ENCODE peak calls at places on chromosome 1, in eight cellular contexts. I is fibroblast of lung, Q is lung, X is foreskin fibroblast, T is kidney epithelial cell, E is neural progenitor cell, J is GM23338, W is dorsolateral prefrontal cortex. N is an unnamed sample.

GRCh38 chr1:51736702-51737101 is 119.8 kb downstream of the OSBPL9 start:
- DNase-seq in W (no peak), X (peak; percentile 54), E (no peak), J (no peak), Q (no peak), I (peak; percentile 67), T (peak; percentile 75), N (no peak)

GRCh38 chr1:43441166-43441893 is 12.4 kb downstream of the HYI start:
- DNase-seq in J (no peak), X (no peak), Q (no peak), W (no peak), T (no peak), E (no peak), I (no peak), N (no peak)

GRCh38 chr1:55245781-55246180 is 30.6 kb upstream of the USP24 start:
- DNase-seq in X (peak; percentile 16), W (no peak), T (peak; percentile 4), I (no peak), J (no peak), Q (no peak), E (no peak), N (no peak)

GRCh38 chr1:183548136-183548535 is 42.1 kb downstream of the NCF2 start:
- DNase-seq in W (no peak), I (no peak), J (no peak), X (no peak), Q (no peak), E (peak; percentile 65), T (peak; percentile 19), N (no peak)

GRCh38 chr1:117026361-117026760 is 24.8 kb downstream of the CD101 start:
- DNase-seq in J (no peak), E (no peak), X (peak; percentile 22), W (no peak), Q (no peak), I (no peak), T (no peak), N (no peak)

GRCh38 chr1:67608661-67609571 is 76.1 kb upstream of the GADD45A start:
- DNase-seq in I (peak; percentile 55), T (no peak), W (no peak), Q (no peak), J (no peak), E (no peak), X (peak; percentile 73), N (no peak)

GRCh38 chr1:225746361-225747179 is 31.1 kb upstream of the SRP9 start:
- DNase-seq in X (peak; percentile 88), E (peak; percentile 81), Q (peak; percentile 72), W (peak; percentile 61), I (peak; percentile 94), J (peak; percentile 83), T (peak; percentile 85), N (peak; percentile 91)

GRCh38 chr1:216723274-216723780 is at the start of gene ESRRG:
- DNase-seq in T (peak; percentile 4), Q (no peak), J (peak; percentile 91), X (peak; percentile 21), I (no peak), W (peak; percentile 33), E (peak; percentile 79), N (no peak)

GRCh38 chr1:40630488-40631223 is 34.8 kb downstream of the RIMS3 start:
- DNase-seq in Q (no peak), E (peak; percentile 83), T (no peak), J (peak; percentile 87), I (peak; percentile 16), X (peak; percentile 36), W (no peak), N (no peak)

GRCh38 chr1:48200166-48200900 is 22.2 kb upstream of the SLC5A9 start:
- DNase-seq in E (no peak), X (no peak), I (peak; percentile 73), W (no peak), T (no peak), Q (no peak), J (no peak), N (peak; percentile 7)

GRCh38 chr1:17212009-17212408 is 7.1 kb downstream of the PADI1 start:
- DNase-seq in T (no peak), E (no peak), X (no peak), Q (no peak), I (no peak), W (no peak), J (no peak), N (no peak)

GRCh38 chr1:109493805-109494539 is at the start of gene CYB561D1:
- DNase-seq in I (peak; percentile 78), Q (peak; percentile 88), J (peak; percentile 89), X (peak; percentile 94), W (peak; percentile 85), T (no peak), E (peak; percentile 93), N (peak; percentile 97)
- TF ChIP-seq CTCF in I (peak; percentile 71), Q (peak; percentile 75), J (peak; percentile 83), X (peak; percentile 91), W (peak; percentile 97), T (peak; percentile 80), E (peak; percentile 93), N (peak; percentile 95)

GRCh38 chr1:152621993-152622392 is 910 bp downstream of the LCE3A start:
- DNase-seq in J (no peak), E (no peak), I (no peak), W (no peak), Q (no peak), X (no peak), T (no peak), N (no peak)

GRCh38 chr1:152622803-152623202 is at the start of gene LCE3A:
- DNase-seq in Q (no peak), T (no peak), X (no peak), I (no peak), J (peak; percentile 11), W (no peak), E (no peak), N (no peak)

GRCh38 chr1:152626688-152627087 is 3.8 kb upstream of the LCE3A start:
- DNase-seq in Q (no peak), I (no peak), E (no peak), W (no peak), X (no peak), J (no peak), T (no peak), N (no peak)

DNA sequence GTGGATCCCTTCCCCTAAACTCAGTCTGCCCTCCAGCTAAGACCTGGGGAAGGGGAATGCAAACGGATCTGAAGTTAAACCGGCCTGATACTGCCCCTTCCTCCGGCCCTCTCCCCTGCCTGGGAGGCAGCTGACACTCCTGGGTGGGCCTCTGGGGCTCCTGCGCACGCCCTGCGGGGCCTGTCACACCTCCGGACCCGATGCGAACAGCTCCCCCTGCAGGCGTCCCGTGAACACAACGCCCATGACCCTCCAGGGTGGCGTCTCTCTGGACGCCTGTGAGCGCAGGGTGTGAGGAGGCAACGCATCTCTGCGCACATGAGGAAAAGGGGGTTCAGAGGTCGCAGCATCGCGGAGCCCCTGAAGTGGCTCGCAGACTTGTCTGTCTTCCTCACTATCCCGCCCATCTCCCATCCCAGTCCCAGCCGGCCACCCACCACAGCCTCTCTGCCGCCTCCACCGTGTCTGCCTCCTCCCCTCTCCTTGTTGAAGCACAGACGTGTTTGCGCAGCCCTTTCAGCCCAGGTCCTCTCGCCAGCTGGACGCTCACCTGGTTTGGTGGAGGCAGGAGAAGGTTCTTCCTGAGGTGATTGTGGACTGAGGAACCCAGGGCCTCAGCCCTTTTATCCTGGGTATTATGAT is 421 bp upstream of the LCE3A start:
- DNase-seq in J (peak; percentile 89), I (no peak), X (no peak), E (no peak), W (no peak), Q (no peak), T (no peak), N (no peak)
- TF ChIP-seq CTCF in J (peak; percentile 79), I (no peak), X (no peak), E (no peak), W (no peak), Q (no peak), T (peak; percentile 13), N (no peak)

GRCh38 chr1:185561629-185562028 is 172.6 kb upstream of the HMCN1 start:
- DNase-seq in E (no peak), X (no peak), J (no peak), W (no peak), Q (no peak), T (no peak), I (no peak), N (no peak)

GRCh38 chr1:185559151-185559550 is 175.0 kb upstream of the HMCN1 start:
- DNase-seq in T (no peak), E (no peak), W (no peak), J (no peak), I (no peak), X (no peak), Q (no peak), N (no peak)

GRCh38 chr1:185562623-185563359 is 171.4 kb upstream of the HMCN1 start:
- DNase-seq in I (no peak), Q (no peak), T (no peak), X (no peak), E (no peak), W (no peak), J (no peak), N (no peak)

GRCh38 chr1:185560760-185561159 is 173.4 kb upstream of the HMCN1 start:
- DNase-seq in J (no peak), E (no peak), W (no peak), I (no peak), Q (no peak), T (no peak), X (no peak), N (no peak)

DNA sequence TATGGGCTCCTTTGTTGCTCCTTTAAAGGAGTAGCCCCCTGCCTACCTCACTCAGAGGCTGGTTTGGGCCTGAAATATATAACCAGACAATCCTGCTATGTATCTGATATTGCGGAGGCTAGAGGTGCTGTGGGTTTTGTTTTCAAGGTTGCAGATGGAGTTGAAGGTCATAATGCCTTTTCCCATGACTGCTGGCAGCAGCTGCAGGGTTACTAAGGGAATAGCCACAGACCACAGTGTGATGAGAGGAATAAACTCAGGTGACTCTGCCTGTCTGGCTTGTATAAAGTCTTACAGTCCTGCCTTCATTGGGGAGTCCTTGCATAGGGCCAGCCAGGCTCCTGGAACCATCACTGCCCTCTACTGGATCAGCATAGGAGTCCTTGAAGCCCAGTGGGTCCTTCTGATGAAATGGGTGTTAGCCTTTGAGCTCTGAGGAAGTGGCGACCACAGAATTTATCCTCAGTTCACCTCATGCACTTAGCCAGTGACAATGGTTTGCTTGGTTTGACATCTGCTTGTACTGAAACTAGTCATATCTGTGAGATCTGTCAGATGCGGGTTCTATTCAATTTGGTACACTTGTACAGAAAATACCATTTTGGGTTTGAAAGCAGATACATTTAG is 174.4 kb upstream of the HMCN1 start:
- DNase-seq in W (no peak), X (peak; percentile 69), I (no peak), Q (peak; percentile 37), E (peak; percentile 60), J (peak; percentile 82), T (no peak), N (no peak)
- TF ChIP-seq CTCF in W (peak; percentile 24), X (peak; percentile 52), I (peak; percentile 27), Q (peak; percentile 7), E (peak; percentile 55), J (peak; percentile 59), T (peak; percentile 39), N (peak; percentile 44)

DNA sequence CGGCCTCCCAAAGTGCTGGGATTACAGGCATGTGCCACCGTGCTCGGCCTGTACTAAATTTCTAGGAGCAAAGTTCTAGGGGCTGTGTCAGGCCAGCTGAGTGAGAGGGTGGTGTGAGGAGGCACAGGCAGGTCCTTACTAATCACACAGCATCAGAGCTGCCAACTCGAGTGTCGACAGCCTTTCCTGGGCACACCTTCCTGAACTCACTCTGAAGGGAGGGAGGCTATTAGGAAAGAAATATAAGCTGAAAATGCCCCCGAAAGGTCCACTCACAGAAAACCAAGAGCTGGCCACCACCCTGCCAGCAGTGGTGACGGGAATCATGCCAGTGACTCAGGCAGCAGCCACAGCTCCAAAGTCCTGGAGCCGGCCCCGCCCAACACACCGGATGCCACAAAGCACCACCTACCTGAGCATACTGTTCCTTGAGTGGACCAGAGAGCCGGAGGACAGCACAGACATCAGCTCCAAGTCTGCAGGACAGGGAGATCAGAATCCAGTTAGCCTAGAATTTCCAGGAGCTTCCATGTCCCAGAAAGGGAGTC is 4.5 kb downstream of the PMVK start:
- DNase-seq in T (no peak), Q (peak; percentile 76), J (no peak), X (no peak), W (no peak), E (no peak), I (no peak), N (no peak)
- TF ChIP-seq CTCF in T (no peak), Q (no peak), J (no peak), X (no peak), W (no peak), E (no peak), I (no peak), N (no peak)

N was measured in osteocyte.